ENCODE peak calls at places on chromosome 10, in seven cellular contexts. S, F, R, K, J, W and B are unnamed samples.

GRCh38 chr10:11612004-11613001 is 853 bp upstream of the USP6NL start:
- DNase-seq in R (no peak), S (no peak), K (no peak), W (no peak), F (peak), J (no peak), B (no peak)

GRCh38 chr10:24552346-24553016 is 171.2 kb downstream of the ARHGAP21 start:
- DNase-seq in J (no peak), F (peak), K (peak), W (no peak), R (no peak), S (peak), B (peak)

GRCh38 chr10:113035724-113036312 is 85.8 kb downstream of the TCF7L2 start:
- DNase-seq in W (no peak), S (no peak), F (no peak), R (no peak), K (no peak), J (no peak), B (no peak)

GRCh38 chr10:86693721-86694369 is 25.5 kb downstream of the LDB3 start:
- DNase-seq in W (no peak), J (peak), S (peak), F (peak), R (no peak), K (peak), B (peak)

GRCh38 chr10:92972066-92972870 is 88.3 kb upstream of the CYP26C1 start:
- DNase-seq in R (no peak), J (peak), W (no peak), F (peak), S (no peak), K (peak), B (no peak)

GRCh38 chr10:114246679-114247305 is 7.7 kb downstream of the VWA2 start:
- DNase-seq in F (peak), W (no peak), K (no peak), R (no peak), J (no peak), S (no peak), B (no peak)

GRCh38 chr10:97490592-97490991 is 7.6 kb downstream of the MMS19 start:
- DNase-seq in J (no peak), R (peak), S (no peak), F (no peak), W (no peak), K (no peak), B (no peak)

GRCh38 chr10:46550076-46550790 is 6.2 kb downstream of the GPRIN2 start:
- DNase-seq in R (peak), J (no peak), F (no peak), W (no peak), S (peak), K (no peak), B (peak)

GRCh38 chr10:6148251-6148691 is 54.5 kb upstream of the PFKFB3 start:
- DNase-seq in R (no peak), W (no peak), K (no peak), S (no peak), J (no peak), F (no peak), B (no peak)

GRCh38 chr10:44416021-44416758 is 31.3 kb upstream of the CXCL12 start:
- DNase-seq in J (peak), K (no peak), S (no peak), R (no peak), F (no peak), W (no peak), B (peak)

GRCh38 chr10:73894245-73894971 is 16.5 kb upstream of the PLAU start:
- DNase-seq in R (no peak), K (peak), J (peak), F (peak), S (peak), W (no peak), B (no peak)

GRCh38 chr10:80165173-80165572 is 32.6 kb downstream of the PLAC9 start:
- DNase-seq in R (no peak), W (no peak), S (no peak), K (peak), J (no peak), F (peak), B (no peak)

GRCh38 chr10:117587036-117587435 is 44.5 kb downstream of the EMX2 start:
- DNase-seq in W (no peak), F (no peak), S (no peak), J (no peak), K (no peak), R (no peak), B (no peak)

GRCh38 chr10:131758062-131758941 is 142.5 kb upstream of the PPP2R2D start:
- DNase-seq in R (no peak), K (no peak), S (no peak), F (no peak), W (peak), J (no peak), B (no peak)